ENCODE peak calls at places on chromosomes 1 and 21, in five cellular contexts. One of them, this sample, is unnamed. For H3K4me1, the result is how much of the 10 kb centered on the place peaks cover.

GRCh38 chr1:95034506-95034905 is 38.2 kb downstream of the ALG14 start:
- DNase-seq in body of pancreas: no peak
- DNase-seq in DND-41: no peak
- DNase-seq in pancreas: no peak
- DNase-seq in left lung: no peak
- DNase-seq in this sample: no peak

GRCh38 chr1:11169202-11169601 is 20.0 kb upstream of the ANGPTL7 start:
- DNase-seq in left lung: no peak
- DNase-seq in DND-41: no peak
- DNase-seq in body of pancreas: no peak
- DNase-seq in pancreas: no peak
- DNase-seq in this sample: no peak

GRCh38 chr1:215530401-215530984 is 36.6 kb upstream of the KCTD3 start:
- DNase-seq in DND-41: no peak
- DNase-seq in pancreas: no peak
- DNase-seq in left lung: no peak
- DNase-seq in body of pancreas: no peak
- DNase-seq in this sample: no peak

GRCh38 chr21:33384851-33385331 is 18.3 kb upstream of the IFNGR2 start:
- DNase-seq in pancreas: no peak
- DNase-seq in body of pancreas: no peak
- DNase-seq in left lung: no peak
- DNase-seq in DND-41: no peak
- DNase-seq in this sample: no peak

GRCh38 chr1:3736131-3736561 is 16.1 kb upstream of the CCDC27 start:
- DNase-seq in pancreas: no peak
- DNase-seq in body of pancreas: no peak
- DNase-seq in left lung: no peak
- DNase-seq in DND-41: no peak
- DNase-seq in this sample: no peak

GRCh38 chr1:3032970-3033794 is 11.9 kb downstream of the ACTRT2 start:
- DNase-seq in pancreas: no peak
- DNase-seq in DND-41: peak
- DNase-seq in body of pancreas: no peak
- DNase-seq in left lung: peak
- DNase-seq in this sample: peak

GRCh38 chr1:117371436-117372151 is 4.3 kb downstream of the MAN1A2 start:
- DNase-seq in body of pancreas: peak
- DNase-seq in left lung: no peak
- DNase-seq in pancreas: no peak
- DNase-seq in DND-41: no peak
- DNase-seq in this sample: peak

GRCh38 chr1:12078938-12079861 is 16.1 kb downstream of the TNFRSF8 start:
- DNase-seq in left lung: no peak
- DNase-seq in pancreas: no peak
- DNase-seq in DND-41: peak
- DNase-seq in body of pancreas: peak
- DNase-seq in this sample: peak

GRCh38 chr1:22760453-22760852 is 49.8 kb downstream of the EPHB2 start:
- DNase-seq in pancreas: no peak
- DNase-seq in left lung: no peak
- DNase-seq in body of pancreas: no peak
- DNase-seq in DND-41: no peak
- DNase-seq in this sample: no peak

GRCh38 chr1:61067446-61067845 is 14.9 kb upstream of the NFIA start:
- DNase-seq in left lung: no peak
- DNase-seq in body of pancreas: no peak
- DNase-seq in pancreas: no peak
- DNase-seq in DND-41: no peak
- DNase-seq in this sample: no peak

GRCh38 chr21:34621434-34622000 is 6.6 kb upstream of the RCAN1 start:
- DNase-seq in left lung: no peak
- DNase-seq in DND-41: no peak
- DNase-seq in pancreas: no peak
- DNase-seq in body of pancreas: no peak
- DNase-seq in this sample: no peak

GRCh38 chr1:41661428-41662060 is 177.1 kb upstream of the EDN2 start:
- DNase-seq in left lung: no peak
- DNase-seq in DND-41: peak
- DNase-seq in pancreas: no peak
- DNase-seq in body of pancreas: peak
- DNase-seq in this sample: no peak

GRCh38 chr1:160058087-160058486 is 11.9 kb downstream of the KCNJ10 start:
- DNase-seq in left lung: no peak
- DNase-seq in body of pancreas: no peak
- DNase-seq in pancreas: no peak
- DNase-seq in DND-41: no peak
- DNase-seq in this sample: no peak

GRCh38 chr21:34112316-34113033 is 39.1 kb downstream of the MRPS6 start:
- DNase-seq in left lung: no peak
- DNase-seq in DND-41: no peak
- DNase-seq in pancreas: no peak
- DNase-seq in body of pancreas: no peak
- DNase-seq in this sample: no peak

GRCh38 chr1:4634156-4634792 is 20.1 kb upstream of the AJAP1 start:
- DNase-seq in DND-41: no peak
- DNase-seq in body of pancreas: no peak
- DNase-seq in left lung: no peak
- DNase-seq in pancreas: no peak
- DNase-seq in this sample: no peak

GRCh38 chr1:222761171-222761570 is 24.2 kb downstream of the FAM177B start:
- DNase-seq in pancreas: no peak
- DNase-seq in DND-41: no peak
- DNase-seq in left lung: no peak
- DNase-seq in body of pancreas: no peak
- DNase-seq in this sample: no peak

GRCh38 chr1:62476525-62477219 is 39.8 kb downstream of the USP1 start:
- DNase-seq in left lung: no peak
- DNase-seq in body of pancreas: no peak
- DNase-seq in pancreas: no peak
- DNase-seq in DND-41: no peak
- DNase-seq in this sample: no peak

GRCh38 chr21:36854391-36854790 is 112.1 kb downstream of the HLCS start:
- DNase-seq in pancreas: no peak
- DNase-seq in left lung: no peak
- DNase-seq in body of pancreas: peak
- DNase-seq in DND-41: peak
- DNase-seq in this sample: no peak

GRCh38 chr1:218886472-218886871 is 287.2 kb upstream of the LYPLAL1 start:
- DNase-seq in pancreas: no peak
- DNase-seq in left lung: no peak
- DNase-seq in DND-41: no peak
- DNase-seq in body of pancreas: peak
- DNase-seq in this sample: no peak

GRCh38 chr1:182235952-182236650 is 155.5 kb downstream of the GLUL start:
- DNase-seq in DND-41: no peak
- DNase-seq in body of pancreas: no peak
- DNase-seq in pancreas: no peak
- DNase-seq in left lung: peak
- DNase-seq in this sample: no peak

GRCh38 chr1:182054698-182055326 is 6.7 kb downstream of the ZNF648 start:
- DNase-seq in pancreas: no peak
- DNase-seq in body of pancreas: peak
- DNase-seq in DND-41: peak
- DNase-seq in left lung: no peak
- DNase-seq in this sample: no peak

GRCh38 chr1:151134991-151135390 is 11.4 kb downstream of the SEMA6C start:
- DNase-seq in left lung: no peak
- DNase-seq in body of pancreas: no peak
- DNase-seq in DND-41: no peak
- DNase-seq in pancreas: no peak
- DNase-seq in this sample: no peak

GRCh38 chr1:157961805-157962762 is 31.4 kb upstream of the KIRREL1 start:
- DNase-seq in left lung: no peak
- DNase-seq in body of pancreas: no peak
- DNase-seq in DND-41: no peak
- DNase-seq in pancreas: no peak
- DNase-seq in this sample: no peak

GRCh38 chr1:13901041-13901440 is 201.1 kb downstream of the PRDM2 start:
- DNase-seq in left lung: no peak
- DNase-seq in DND-41: no peak
- DNase-seq in body of pancreas: no peak
- DNase-seq in pancreas: no peak
- DNase-seq in this sample: no peak

GRCh38 chr21:37974081-37974480 is 57.8 kb upstream of the KCNJ6 start:
- DNase-seq in DND-41: no peak
- DNase-seq in body of pancreas: no peak
- DNase-seq in left lung: no peak
- DNase-seq in pancreas: no peak
- DNase-seq in this sample: no peak

GRCh38 chr1:201310986-201311355 is 27.7 kb downstream of the PKP1 start:
- DNase-seq in DND-41: no peak
- DNase-seq in body of pancreas: peak
- DNase-seq in pancreas: peak
- DNase-seq in left lung: no peak
- DNase-seq in this sample: no peak

GRCh38 chr21:36194024-36194423 is 37.4 kb downstream of the DOP1B start:
- DNase-seq in left lung: peak
- DNase-seq in pancreas: no peak
- DNase-seq in DND-41: no peak
- DNase-seq in body of pancreas: no peak
- DNase-seq in this sample: no peak

GRCh38 chr1:93716163-93716562 is 34.5 kb upstream of the BCAR3 start:
- DNase-seq in pancreas: no peak
- DNase-seq in body of pancreas: no peak
- DNase-seq in DND-41: no peak
- DNase-seq in left lung: no peak
- DNase-seq in this sample: no peak

GRCh38 chr1:93716974-93717373 is 35.3 kb upstream of the BCAR3 start:
- DNase-seq in pancreas: no peak
- DNase-seq in body of pancreas: no peak
- DNase-seq in DND-41: peak
- DNase-seq in left lung: no peak
- DNase-seq in this sample: no peak

GRCh38 chr1:93717639-93718038 is 36.0 kb upstream of the BCAR3 start:
- DNase-seq in DND-41: no peak
- DNase-seq in body of pancreas: no peak
- DNase-seq in left lung: no peak
- DNase-seq in pancreas: no peak
- DNase-seq in this sample: no peak

GRCh38 chr1:93714350-93714749 is 32.7 kb upstream of the BCAR3 start:
- DNase-seq in DND-41: no peak
- DNase-seq in pancreas: no peak
- DNase-seq in left lung: no peak
- DNase-seq in body of pancreas: no peak
- DNase-seq in this sample: no peak

GRCh38 chr1:93715529-93716126 is 34.0 kb upstream of the BCAR3 start:
- DNase-seq in left lung: no peak
- DNase-seq in pancreas: no peak
- DNase-seq in body of pancreas: no peak
- DNase-seq in DND-41: peak
- DNase-seq in this sample: no peak
- H3K4me1 ChIP-seq in left lung: under half
- H3K4me1 ChIP-seq in pancreas: under half
- H3K4me1 ChIP-seq in body of pancreas: under half
- H3K4me1 ChIP-seq in DND-41: under half
- H3K4me1 ChIP-seq in this sample: under half

GRCh38 chr1:40090652-40091355 is 6.2 kb downstream of the PPT1 start:
- DNase-seq in left lung: no peak
- DNase-seq in DND-41: no peak
- DNase-seq in pancreas: no peak
- DNase-seq in body of pancreas: no peak
- DNase-seq in this sample: no peak

GRCh38 chr1:40096646-40096976 is 441 bp downstream of the PPT1 start:
- DNase-seq in body of pancreas: no peak
- DNase-seq in pancreas: no peak
- DNase-seq in DND-41: no peak
- DNase-seq in left lung: no peak
- DNase-seq in this sample: no peak

GRCh38 chr1:40092811-40093617 is 4.0 kb downstream of the PPT1 start:
- DNase-seq in body of pancreas: no peak
- DNase-seq in pancreas: no peak
- DNase-seq in DND-41: no peak
- DNase-seq in left lung: no peak
- DNase-seq in this sample: no peak

GRCh38 chr1:40094481-40095110 is 2.5 kb downstream of the PPT1 start:
- DNase-seq in left lung: no peak
- DNase-seq in DND-41: no peak
- DNase-seq in pancreas: no peak
- DNase-seq in body of pancreas: no peak
- DNase-seq in this sample: no peak

GRCh38 chr1:40092241-40092640 is 4.8 kb downstream of the PPT1 start:
- DNase-seq in pancreas: no peak
- DNase-seq in DND-41: no peak
- DNase-seq in left lung: no peak
- DNase-seq in body of pancreas: no peak
- DNase-seq in this sample: no peak
- H3K4me1 ChIP-seq in pancreas: under half
- H3K4me1 ChIP-seq in DND-41: under half
- H3K4me1 ChIP-seq in left lung: under half
- H3K4me1 ChIP-seq in body of pancreas: under half
- H3K4me1 ChIP-seq in this sample: under half

GRCh38 chr1:99662581-99663208 is 16.8 kb downstream of the PALMD start:
- DNase-seq in DND-41: no peak
- DNase-seq in body of pancreas: peak
- DNase-seq in left lung: peak
- DNase-seq in pancreas: no peak
- DNase-seq in this sample: no peak
- H3K4me1 ChIP-seq in DND-41: under half
- H3K4me1 ChIP-seq in body of pancreas: under half
- H3K4me1 ChIP-seq in left lung: under half
- H3K4me1 ChIP-seq in pancreas: under half
- H3K4me1 ChIP-seq in this sample: under half

GRCh38 chr1:19619697-19620384 is 24.3 kb upstream of the NBL1 start:
- DNase-seq in pancreas: no peak
- DNase-seq in left lung: no peak
- DNase-seq in body of pancreas: no peak
- DNase-seq in DND-41: no peak
- DNase-seq in this sample: no peak

GRCh38 chr1:19616489-19616888 is 27.6 kb upstream of the NBL1 start:
- DNase-seq in left lung: no peak
- DNase-seq in DND-41: no peak
- DNase-seq in pancreas: no peak
- DNase-seq in body of pancreas: no peak
- DNase-seq in this sample: no peak

GRCh38 chr1:19621274-19621950 is 22.7 kb upstream of the NBL1 start:
- DNase-seq in body of pancreas: no peak
- DNase-seq in left lung: no peak
- DNase-seq in DND-41: no peak
- DNase-seq in pancreas: no peak
- DNase-seq in this sample: no peak

GRCh38 chr1:19620786-19621185 is 23.3 kb upstream of the NBL1 start:
- DNase-seq in body of pancreas: no peak
- DNase-seq in DND-41: no peak
- DNase-seq in pancreas: no peak
- DNase-seq in left lung: no peak
- DNase-seq in this sample: no peak

DNA sequence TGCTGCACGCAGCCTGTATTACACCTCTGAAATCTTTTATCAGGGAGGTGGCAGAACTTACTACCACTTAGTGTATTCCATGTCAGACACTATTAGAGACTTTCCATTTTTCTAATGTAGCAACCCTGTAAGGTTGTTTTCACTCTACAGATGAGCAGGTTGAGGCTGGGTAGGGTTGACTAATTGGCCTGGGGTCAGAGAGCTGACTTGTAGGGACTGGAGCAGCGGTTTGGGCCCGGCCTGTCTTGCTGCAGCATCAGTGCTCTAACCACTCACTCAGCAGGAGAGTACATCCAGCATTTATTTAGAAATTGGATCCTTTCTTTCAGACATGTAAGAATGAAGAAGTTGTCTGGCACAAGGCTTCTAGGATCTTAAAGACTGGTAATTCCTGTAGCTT is 25.7 kb upstream of the NBL1 start:
- DNase-seq in body of pancreas: no peak
- DNase-seq in left lung: no peak
- DNase-seq in pancreas: no peak
- DNase-seq in DND-41: no peak
- DNase-seq in this sample: no peak
- H3K4me1 ChIP-seq in body of pancreas: under half
- H3K4me1 ChIP-seq in left lung: under half
- H3K4me1 ChIP-seq in pancreas: under half
- H3K4me1 ChIP-seq in DND-41: under half
- H3K4me1 ChIP-seq in this sample: under half